ENCODE peak calls at places on chromosomes 13 and 19, in nine cellular contexts. One of them, this sample, is unnamed.

GRCh38 chr13:70339738-70340137 is 231.5 kb upstream of the KLHL1 start:
- DNase-seq in heart right ventricle: no peak
- DNase-seq in CD8-positive, alpha-beta T cell: no peak
- DNase-seq in HFF-Myc: no peak
- DNase-seq in HepG2: peak
- DNase-seq in GM13976: no peak
- DNase-seq in AG10803: no peak
- DNase-seq in kidney epithelial cell: no peak
- DNase-seq in Peyer's patch: no peak
- DNase-seq in this sample: no peak

GRCh38 chr19:38741670-38742069 is 2.6 kb downstream of the CAPN12 start:
- DNase-seq in CD8-positive, alpha-beta T cell: no peak
- DNase-seq in GM13976: no peak
- DNase-seq in heart right ventricle: no peak
- DNase-seq in kidney epithelial cell: no peak
- DNase-seq in HepG2: no peak
- DNase-seq in AG10803: no peak
- DNase-seq in HFF-Myc: no peak
- DNase-seq in Peyer's patch: no peak
- DNase-seq in this sample: no peak

GRCh38 chr13:82571653-82572052 is 1310.6 kb downstream of the SLITRK1 start:
- DNase-seq in GM13976: no peak
- DNase-seq in heart right ventricle: no peak
- DNase-seq in HFF-Myc: no peak
- DNase-seq in AG10803: no peak
- DNase-seq in CD8-positive, alpha-beta T cell: no peak
- DNase-seq in Peyer's patch: no peak
- DNase-seq in HepG2: no peak
- DNase-seq in kidney epithelial cell: no peak
- DNase-seq in this sample: no peak

GRCh38 chr13:99281811-99282263 is 23.7 kb upstream of the GPR18 start:
- DNase-seq in kidney epithelial cell: no peak
- DNase-seq in heart right ventricle: peak
- DNase-seq in AG10803: peak
- DNase-seq in HepG2: no peak
- DNase-seq in HFF-Myc: no peak
- DNase-seq in GM13976: no peak
- DNase-seq in CD8-positive, alpha-beta T cell: peak
- DNase-seq in Peyer's patch: peak
- DNase-seq in this sample: peak

GRCh38 chr13:46571941-46572340 is 19.0 kb downstream of the LRCH1 start:
- DNase-seq in heart right ventricle: no peak
- DNase-seq in kidney epithelial cell: no peak
- DNase-seq in AG10803: no peak
- DNase-seq in HFF-Myc: no peak
- DNase-seq in Peyer's patch: no peak
- DNase-seq in CD8-positive, alpha-beta T cell: no peak
- DNase-seq in GM13976: no peak
- DNase-seq in HepG2: no peak
- DNase-seq in this sample: no peak

GRCh38 chr19:3079578-3079977 is 14.6 kb upstream of the GNA11 start:
- DNase-seq in CD8-positive, alpha-beta T cell: no peak
- DNase-seq in AG10803: no peak
- DNase-seq in kidney epithelial cell: no peak
- DNase-seq in Peyer's patch: no peak
- DNase-seq in HepG2: no peak
- DNase-seq in HFF-Myc: no peak
- DNase-seq in heart right ventricle: no peak
- DNase-seq in GM13976: no peak
- DNase-seq in this sample: no peak

GRCh38 chr13:28611654-28612131 is 47.2 kb upstream of the POMP start:
- DNase-seq in HepG2: no peak
- DNase-seq in HFF-Myc: no peak
- DNase-seq in CD8-positive, alpha-beta T cell: no peak
- DNase-seq in Peyer's patch: no peak
- DNase-seq in GM13976: no peak
- DNase-seq in kidney epithelial cell: no peak
- DNase-seq in AG10803: no peak
- DNase-seq in heart right ventricle: no peak
- DNase-seq in this sample: no peak

GRCh38 chr19:35901055-35901644 is 810 bp upstream of the NFKBID start:
- DNase-seq in CD8-positive, alpha-beta T cell: no peak
- DNase-seq in heart right ventricle: no peak
- DNase-seq in kidney epithelial cell: no peak
- DNase-seq in Peyer's patch: no peak
- DNase-seq in HepG2: no peak
- DNase-seq in AG10803: peak
- DNase-seq in GM13976: no peak
- DNase-seq in HFF-Myc: no peak
- DNase-seq in this sample: no peak

GRCh38 chr19:47190167-47190727 is 40.8 kb downstream of the BBC3 start:
- DNase-seq in AG10803: peak
- DNase-seq in kidney epithelial cell: peak
- DNase-seq in Peyer's patch: peak
- DNase-seq in GM13976: no peak
- DNase-seq in CD8-positive, alpha-beta T cell: peak
- DNase-seq in HepG2: peak
- DNase-seq in HFF-Myc: no peak
- DNase-seq in heart right ventricle: peak
- DNase-seq in this sample: no peak

GRCh38 chr19:46192990-46193650 is 36.4 kb upstream of the IGFL1 start:
- DNase-seq in CD8-positive, alpha-beta T cell: no peak
- DNase-seq in GM13976: no peak
- DNase-seq in AG10803: peak
- DNase-seq in HepG2: peak
- DNase-seq in Peyer's patch: peak
- DNase-seq in heart right ventricle: no peak
- DNase-seq in kidney epithelial cell: no peak
- DNase-seq in HFF-Myc: no peak
- DNase-seq in this sample: no peak

GRCh38 chr19:49676136-49676689 is 858 bp upstream of the PRMT1 start:
- DNase-seq in heart right ventricle: peak
- DNase-seq in CD8-positive, alpha-beta T cell: no peak
- DNase-seq in GM13976: peak
- DNase-seq in kidney epithelial cell: peak
- DNase-seq in HFF-Myc: peak
- DNase-seq in AG10803: peak
- DNase-seq in HepG2: peak
- DNase-seq in Peyer's patch: peak
- DNase-seq in this sample: peak

GRCh38 chr13:102395939-102396338 is 5.9 kb downstream of the FGF14 start:
- DNase-seq in HepG2: no peak
- DNase-seq in heart right ventricle: no peak
- DNase-seq in HFF-Myc: no peak
- DNase-seq in kidney epithelial cell: no peak
- DNase-seq in AG10803: no peak
- DNase-seq in CD8-positive, alpha-beta T cell: no peak
- DNase-seq in GM13976: no peak
- DNase-seq in Peyer's patch: no peak
- DNase-seq in this sample: no peak

GRCh38 chr13:102392810-102393209 is 9.0 kb downstream of the FGF14 start:
- DNase-seq in CD8-positive, alpha-beta T cell: no peak
- DNase-seq in kidney epithelial cell: no peak
- DNase-seq in GM13976: no peak
- DNase-seq in HFF-Myc: no peak
- DNase-seq in heart right ventricle: no peak
- DNase-seq in Peyer's patch: no peak
- DNase-seq in AG10803: no peak
- DNase-seq in HepG2: no peak
- DNase-seq in this sample: no peak

GRCh38 chr13:102399791-102400618 is 1.8 kb downstream of the FGF14 start:
- DNase-seq in GM13976: peak
- DNase-seq in CD8-positive, alpha-beta T cell: peak
- DNase-seq in Peyer's patch: no peak
- DNase-seq in AG10803: peak
- DNase-seq in HepG2: no peak
- DNase-seq in kidney epithelial cell: no peak
- DNase-seq in HFF-Myc: no peak
- DNase-seq in heart right ventricle: no peak
- DNase-seq in this sample: no peak

GRCh38 chr13:102395174-102395573 is 6.7 kb downstream of the FGF14 start:
- DNase-seq in GM13976: no peak
- DNase-seq in CD8-positive, alpha-beta T cell: no peak
- DNase-seq in Peyer's patch: no peak
- DNase-seq in kidney epithelial cell: no peak
- DNase-seq in heart right ventricle: no peak
- DNase-seq in HFF-Myc: no peak
- DNase-seq in AG10803: no peak
- DNase-seq in HepG2: no peak
- DNase-seq in this sample: no peak

DNA sequence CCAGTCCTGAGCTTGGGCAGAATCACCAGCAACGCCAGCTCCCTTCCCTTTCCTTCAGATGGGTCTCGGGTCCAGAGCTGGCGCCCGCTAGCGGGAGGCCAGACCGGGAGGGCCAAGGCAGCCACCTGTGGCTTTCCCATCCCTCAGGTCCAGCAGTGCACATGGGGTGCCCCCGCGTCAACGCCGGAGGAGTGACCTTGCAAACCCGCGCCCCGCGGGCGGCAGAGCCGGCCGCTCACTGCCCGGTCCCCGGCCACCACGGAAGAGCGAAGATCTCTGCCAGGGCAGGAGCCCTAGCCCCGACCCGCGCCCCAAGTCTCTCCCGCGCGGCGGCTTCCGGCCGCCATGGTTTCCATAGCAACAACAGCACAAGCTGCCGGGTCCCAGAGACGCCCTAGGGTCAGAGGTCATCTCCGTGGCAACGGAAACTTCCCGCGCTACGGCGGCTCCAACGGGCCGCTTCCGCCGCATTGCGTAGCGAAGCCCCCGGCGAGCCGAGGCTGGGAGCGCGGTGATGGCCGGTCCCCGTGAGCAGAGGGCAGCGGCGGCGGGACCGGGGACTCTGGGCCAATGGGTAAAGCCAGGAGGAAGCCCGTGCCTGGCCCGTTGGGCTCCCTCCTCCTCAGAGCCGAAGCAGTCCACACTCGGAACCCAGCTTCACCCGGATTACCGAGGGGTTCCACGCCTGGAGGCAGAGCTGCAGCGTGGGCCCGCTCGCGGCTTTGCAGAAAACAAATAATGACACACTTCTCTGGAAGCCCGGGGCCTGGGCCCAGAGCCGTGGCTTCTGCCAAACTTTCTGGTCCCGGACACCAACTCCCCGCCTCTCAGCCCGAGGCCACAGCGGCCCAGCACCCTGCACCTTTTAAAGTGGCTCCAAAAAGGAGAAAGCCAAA is 7.4 kb downstream of the FGF14 start:
- DNase-seq in AG10803: peak
- DNase-seq in GM13976: peak
- DNase-seq in HepG2: no peak
- DNase-seq in kidney epithelial cell: peak
- DNase-seq in heart right ventricle: peak
- DNase-seq in CD8-positive, alpha-beta T cell: peak
- DNase-seq in HFF-Myc: peak
- DNase-seq in Peyer's patch: peak
- DNase-seq in this sample: peak
- TF ChIP-seq CTCF in AG10803: peak
- TF ChIP-seq CTCF in GM13976: peak
- TF ChIP-seq CTCF in HepG2: no peak
- TF ChIP-seq CTCF in kidney epithelial cell: peak
- TF ChIP-seq CTCF in heart right ventricle: no peak
- TF ChIP-seq CTCF in CD8-positive, alpha-beta T cell: no peak
- TF ChIP-seq CTCF in HFF-Myc: peak
- TF ChIP-seq CTCF in Peyer's patch: no peak
- TF ChIP-seq CTCF in this sample: no peak

GRCh38 chr13:104318121-104318520 is 1251.9 kb upstream of the SLC10A2 start:
- DNase-seq in heart right ventricle: no peak
- DNase-seq in HepG2: no peak
- DNase-seq in HFF-Myc: no peak
- DNase-seq in CD8-positive, alpha-beta T cell: no peak
- DNase-seq in Peyer's patch: no peak
- DNase-seq in GM13976: no peak
- DNase-seq in AG10803: no peak
- DNase-seq in kidney epithelial cell: no peak
- DNase-seq in this sample: no peak
- TF ChIP-seq CTCF in heart right ventricle: no peak
- TF ChIP-seq CTCF in HepG2: no peak
- TF ChIP-seq CTCF in HFF-Myc: no peak
- TF ChIP-seq CTCF in CD8-positive, alpha-beta T cell: no peak
- TF ChIP-seq CTCF in Peyer's patch: no peak
- TF ChIP-seq CTCF in GM13976: no peak
- TF ChIP-seq CTCF in AG10803: no peak
- TF ChIP-seq CTCF in kidney epithelial cell: peak
- TF ChIP-seq CTCF in this sample: no peak

GRCh38 chr19:30443531-30444252 is 71.5 kb downstream of the ZNF536 start:
- DNase-seq in CD8-positive, alpha-beta T cell: no peak
- DNase-seq in HepG2: no peak
- DNase-seq in Peyer's patch: no peak
- DNase-seq in AG10803: no peak
- DNase-seq in kidney epithelial cell: no peak
- DNase-seq in HFF-Myc: no peak
- DNase-seq in GM13976: no peak
- DNase-seq in heart right ventricle: no peak
- DNase-seq in this sample: no peak

GRCh38 chr19:30439271-30439750 is 67.1 kb downstream of the ZNF536 start:
- DNase-seq in HFF-Myc: no peak
- DNase-seq in AG10803: no peak
- DNase-seq in Peyer's patch: peak
- DNase-seq in heart right ventricle: no peak
- DNase-seq in kidney epithelial cell: no peak
- DNase-seq in HepG2: no peak
- DNase-seq in GM13976: no peak
- DNase-seq in CD8-positive, alpha-beta T cell: no peak
- DNase-seq in this sample: no peak

GRCh38 chr19:30442715-30443114 is 70.5 kb downstream of the ZNF536 start:
- DNase-seq in Peyer's patch: no peak
- DNase-seq in heart right ventricle: no peak
- DNase-seq in HepG2: no peak
- DNase-seq in AG10803: no peak
- DNase-seq in CD8-positive, alpha-beta T cell: no peak
- DNase-seq in kidney epithelial cell: no peak
- DNase-seq in GM13976: no peak
- DNase-seq in HFF-Myc: no peak
- DNase-seq in this sample: no peak

GRCh38 chr19:30437869-30438268 is 65.7 kb downstream of the ZNF536 start:
- DNase-seq in HepG2: no peak
- DNase-seq in kidney epithelial cell: no peak
- DNase-seq in Peyer's patch: peak
- DNase-seq in HFF-Myc: no peak
- DNase-seq in CD8-positive, alpha-beta T cell: no peak
- DNase-seq in GM13976: no peak
- DNase-seq in AG10803: no peak
- DNase-seq in heart right ventricle: no peak
- DNase-seq in this sample: no peak

GRCh38 chr19:30441011-30441410 is 68.8 kb downstream of the ZNF536 start:
- DNase-seq in heart right ventricle: no peak
- DNase-seq in GM13976: no peak
- DNase-seq in kidney epithelial cell: no peak
- DNase-seq in HepG2: no peak
- DNase-seq in Peyer's patch: no peak
- DNase-seq in HFF-Myc: no peak
- DNase-seq in AG10803: peak
- DNase-seq in CD8-positive, alpha-beta T cell: no peak
- DNase-seq in this sample: no peak
- TF ChIP-seq CTCF in heart right ventricle: no peak
- TF ChIP-seq CTCF in GM13976: no peak
- TF ChIP-seq CTCF in kidney epithelial cell: no peak
- TF ChIP-seq CTCF in HepG2: no peak
- TF ChIP-seq CTCF in Peyer's patch: no peak
- TF ChIP-seq CTCF in HFF-Myc: no peak
- TF ChIP-seq CTCF in AG10803: no peak
- TF ChIP-seq CTCF in CD8-positive, alpha-beta T cell: no peak
- TF ChIP-seq CTCF in this sample: no peak

DNA sequence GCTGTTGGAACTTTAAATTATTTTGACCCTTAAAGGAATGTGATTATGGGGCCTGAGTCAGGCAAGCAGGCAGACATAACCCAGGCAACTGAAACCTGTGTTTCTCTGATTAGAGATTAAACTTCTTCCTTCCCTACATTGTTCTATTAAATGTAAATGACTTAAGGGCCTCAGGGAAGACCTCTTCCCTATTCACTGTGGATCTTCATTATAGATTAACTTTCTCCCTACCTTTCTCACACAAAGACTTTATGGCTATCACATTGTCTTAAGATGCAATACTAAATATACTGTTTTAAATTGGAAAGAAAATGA is 8.8 kb upstream of the METTL21C start:
- DNase-seq in kidney epithelial cell: no peak
- DNase-seq in HFF-Myc: no peak
- DNase-seq in heart right ventricle: no peak
- DNase-seq in AG10803: no peak
- DNase-seq in HepG2: no peak
- DNase-seq in CD8-positive, alpha-beta T cell: no peak
- DNase-seq in Peyer's patch: no peak
- DNase-seq in GM13976: no peak
- DNase-seq in this sample: no peak
- TF ChIP-seq CTCF in kidney epithelial cell: no peak
- TF ChIP-seq CTCF in HFF-Myc: no peak
- TF ChIP-seq CTCF in heart right ventricle: no peak
- TF ChIP-seq CTCF in AG10803: no peak
- TF ChIP-seq CTCF in HepG2: no peak
- TF ChIP-seq CTCF in CD8-positive, alpha-beta T cell: no peak
- TF ChIP-seq CTCF in Peyer's patch: no peak
- TF ChIP-seq CTCF in GM13976: no peak
- TF ChIP-seq CTCF in this sample: no peak